ENCODE peak calls at places on chromosomes 13 and 19, in five cellular contexts. L is pancreas; C is CD8-positive, alpha-beta T cell; H is astrocyte; B is transverse colon. J is an unnamed sample.

GRCh38 chr13:30576528-30576927 is 41.2 kb upstream of the USPL1 start:
- DNase-seq in B (peak), C (peak), L (no peak), H (peak), J (no peak)

GRCh38 chr19:56080669-56081401 is 40.3 kb downstream of the ZNF787 start:
- DNase-seq in H (peak), C (peak), B (peak), L (peak), J (peak)

GRCh38 chr19:289651-290538 is 1.3 kb downstream of the PLPP2 start:
- DNase-seq in H (peak), B (peak), C (peak), L (peak), J (no peak)

GRCh38 chr19:1283207-1283916 is 2.3 kb upstream of the EFNA2 start:
- DNase-seq in C (no peak), H (no peak), B (no peak), L (no peak), J (no peak)

GRCh38 chr13:112333756-112334543 is 42.2 kb upstream of the SPACA7 start:
- DNase-seq in C (no peak), H (no peak), B (no peak), L (no peak), J (no peak)

GRCh38 chr13:104980571-104980970 is 1554.9 kb downstream of the EFNB2 start:
- DNase-seq in L (no peak), C (no peak), H (no peak), B (no peak), J (no peak)

GRCh38 chr19:29085630-29086029 is 127.3 kb downstream of the UQCRFS1 start:
- DNase-seq in C (no peak), B (no peak), L (no peak), H (no peak), J (no peak)

GRCh38 chr19:42355896-42356295 is 30.5 kb downstream of the MEGF8 start:
- DNase-seq in L (no peak), B (no peak), C (no peak), H (no peak), J (no peak)

GRCh38 chr19:16368385-16369305 is 44.0 kb downstream of the KLF2 start:
- DNase-seq in B (no peak), C (peak), H (no peak), L (no peak), J (no peak)

GRCh38 chr13:33284916-33285315 is 639 bp downstream of the STARD13 start:
- DNase-seq in H (peak), L (no peak), C (no peak), B (no peak), J (no peak)

GRCh38 chr19:55253842-55254624 is 4.8 kb downstream of the PPP6R1 start:
- DNase-seq in B (peak), C (peak), H (no peak), L (no peak), J (no peak)

GRCh38 chr19:55590621-55591020 is 8.7 kb downstream of the FIZ1 start:
- DNase-seq in C (no peak), B (no peak), L (no peak), H (no peak), J (no peak)

GRCh38 chr13:95099541-95099940 is 201.7 kb downstream of the ABCC4 start:
- DNase-seq in C (no peak), B (no peak), L (no peak), H (peak), J (no peak)

GRCh38 chr19:57708641-57709354 is at the start of gene ZNF154:
- DNase-seq in B (peak), C (peak), H (peak), L (peak), J (peak)

GRCh38 chr19:11332822-11333221 is 6.6 kb downstream of the RAB3D start:
- DNase-seq in C (no peak), H (no peak), B (no peak), L (no peak), J (no peak)

GRCh38 chr13:96984061-96984508 is 10.2 kb downstream of the OXGR1 start:
- DNase-seq in C (no peak), H (no peak), B (peak), L (peak), J (peak)

GRCh38 chr19:36547001-36547732 is 19.1 kb upstream of the ZNF260 start:
- DNase-seq in B (no peak), H (peak), C (no peak), L (no peak), J (no peak)

GRCh38 chr19:18879579-18880373 is 16.2 kb downstream of the CERS1 start:
- DNase-seq in L (no peak), B (peak), H (no peak), C (no peak), J (no peak)

GRCh38 chr19:38535212-38535611 is 82.5 kb downstream of the MAP4K1 start:
- DNase-seq in C (no peak), B (no peak), L (no peak), H (no peak), J (no peak)

GRCh38 chr19:14139944-14140343 is 3.6 kb upstream of the ASF1B start:
- DNase-seq in H (no peak), B (no peak), L (no peak), C (no peak), J (no peak)

GRCh38 chr13:49395416-49396277 is 48.2 kb downstream of the CAB39L start:
- DNase-seq in B (no peak), L (no peak), C (no peak), H (no peak), J (no peak)
- H3K27ac ChIP-seq in B (peak), L (no peak), C (no peak), H (no peak), J (no peak)

GRCh38 chr19:9945319-9945966 is 9.1 kb upstream of the OLFM2 start:
- DNase-seq in H (peak), B (peak), C (no peak), L (no peak), J (peak)
- TF ChIP-seq CTCF in H (peak), B (no peak), C (no peak), L (no peak), J (no peak)

GRCh38 chr19:45340899-45341453 is 426 bp downstream of the KLC3 start:
- DNase-seq in C (no peak), H (no peak), L (no peak), B (no peak), J (no peak)
- H3K4me3 ChIP-seq in C (peak), H (no peak), L (peak), B (no peak), J (no peak)

DNA sequence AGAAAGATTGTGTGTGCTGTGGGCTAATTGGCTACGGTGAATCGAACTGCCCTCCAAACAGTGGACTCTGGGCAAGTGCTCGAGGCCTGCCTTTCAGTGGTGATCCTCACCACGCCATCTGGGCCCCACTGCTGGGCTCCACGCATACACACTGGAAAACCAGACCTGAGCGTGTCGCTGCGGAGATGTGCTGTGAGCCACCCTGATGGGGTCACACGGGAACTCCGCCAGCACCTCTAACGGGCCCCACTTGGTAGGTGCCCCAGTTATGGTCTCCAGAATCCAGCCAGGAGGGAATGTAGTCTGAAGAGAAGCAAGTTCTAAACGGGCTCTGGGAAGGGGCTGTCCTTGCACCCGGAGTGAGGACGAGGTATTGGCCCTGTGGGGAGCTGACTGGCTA is 39.3 kb downstream of the C13orf46 start:
- DNase-seq in C (no peak), H (no peak), B (peak), L (peak), J (no peak)
- H3K27ac ChIP-seq in C (no peak), H (no peak), B (no peak), L (no peak), J (no peak)

GRCh38 chr19:33558846-33559245 is 37.3 kb upstream of the PEPD start:
- DNase-seq in H (no peak), B (no peak), C (no peak), L (peak), J (no peak)

GRCh38 chr19:33554821-33555220 is 33.2 kb upstream of the PEPD start:
- DNase-seq in C (no peak), B (no peak), L (peak), H (no peak), J (no peak)

GRCh38 chr19:33559996-33560395 is 38.4 kb upstream of the PEPD start:
- DNase-seq in H (no peak), B (no peak), L (no peak), C (no peak), J (no peak)

GRCh38 chr19:33556261-33556660 is 34.7 kb upstream of the PEPD start:
- DNase-seq in H (no peak), C (no peak), B (no peak), L (peak), J (no peak)

GRCh38 chr19:33557720-33558119 is 36.1 kb upstream of the PEPD start:
- DNase-seq in B (no peak), L (no peak), H (no peak), C (no peak), J (no peak)
- TF ChIP-seq CTCF in B (no peak), L (no peak), H (no peak), C (no peak), J (no peak)

DNA sequence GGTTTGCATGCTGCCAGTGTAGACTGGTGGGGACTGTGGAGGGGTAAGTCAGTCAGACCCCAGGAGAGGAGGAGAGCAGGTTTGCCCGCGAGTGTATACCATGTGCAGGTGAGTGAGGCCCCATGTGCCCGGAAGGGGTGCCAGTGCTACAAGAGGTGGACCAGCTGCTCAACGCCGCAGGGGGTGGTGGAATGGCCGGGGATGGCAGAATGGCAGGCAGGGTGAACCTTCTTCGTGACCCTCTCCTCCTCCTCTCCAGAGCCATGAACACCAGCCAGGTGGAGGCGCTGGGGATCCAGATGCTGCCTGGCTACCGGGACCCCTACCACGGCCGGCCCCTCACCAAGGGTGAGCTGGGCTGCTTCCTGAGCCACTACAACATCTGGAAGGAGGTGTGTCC is 22.2 kb downstream of the COLGALT1 start:
- DNase-seq in L (no peak), B (no peak), H (no peak), C (no peak), J (no peak)
- H3K4me3 ChIP-seq in L (no peak), B (no peak), H (no peak), C (no peak), J (no peak)

GRCh38 chr19:45715139-45715538 is 15.6 kb downstream of the FBXO46 start:
- DNase-seq in L (no peak), B (no peak), C (no peak), H (no peak), J (no peak)
- H3K27ac ChIP-seq in L (no peak), B (no peak), C (no peak), H (no peak), J (no peak)

GRCh38 chr13:40809471-40809870 is 20.1 kb downstream of the SLC25A15 start:
- DNase-seq in H (no peak), B (no peak), L (no peak), C (no peak), J (no peak)

GRCh38 chr13:40814803-40815202 is 25.4 kb downstream of the SLC25A15 start:
- DNase-seq in H (no peak), B (no peak), L (no peak), C (no peak), J (no peak)

GRCh38 chr13:40812102-40812501 is 22.7 kb downstream of the SLC25A15 start:
- DNase-seq in B (no peak), H (no peak), C (no peak), L (no peak), J (no peak)

GRCh38 chr13:40812724-40813445 is 23.5 kb downstream of the SLC25A15 start:
- DNase-seq in B (no peak), C (no peak), H (peak), L (no peak), J (no peak)

DNA sequence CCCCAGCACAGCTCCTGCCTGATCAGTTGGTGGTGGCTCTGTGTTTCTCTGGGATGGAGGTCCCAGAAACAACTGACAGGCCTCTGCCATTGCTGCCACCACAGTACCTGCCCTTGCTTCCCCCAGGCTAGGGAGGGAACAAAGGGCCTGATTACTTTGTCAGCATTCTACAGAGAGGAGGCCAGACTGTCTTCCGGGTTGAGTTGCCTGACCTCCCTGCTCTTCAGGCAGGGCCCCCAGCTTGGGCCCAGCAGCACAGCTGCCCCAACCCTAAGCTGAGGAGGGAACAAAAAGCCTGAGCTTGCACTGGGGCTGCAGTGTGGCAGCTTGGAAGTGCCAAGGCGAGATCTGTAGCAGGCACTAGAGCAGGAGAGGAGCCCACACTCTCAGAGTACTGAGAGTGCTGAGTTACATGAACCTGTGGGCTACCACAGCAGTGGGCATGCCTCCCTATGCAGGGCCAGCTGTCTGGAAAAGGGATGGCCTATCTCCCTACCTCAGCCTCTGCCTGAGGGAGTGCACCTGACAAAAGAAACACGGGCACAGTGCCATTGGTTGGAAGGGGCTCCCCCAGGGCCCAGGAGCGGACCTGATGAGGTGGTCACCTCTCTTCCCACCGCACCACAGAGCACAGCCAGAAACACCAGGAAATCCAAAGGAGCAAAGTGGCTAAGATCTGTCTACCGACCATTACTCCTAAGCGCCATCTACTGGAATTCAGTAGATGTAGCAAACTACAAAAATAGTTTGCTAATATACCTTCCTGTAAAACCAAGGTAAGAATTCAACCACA is 24.4 kb downstream of the SLC25A15 start:
- DNase-seq in C (no peak), B (no peak), H (no peak), L (no peak), J (no peak)
- TF ChIP-seq CTCF in C (no peak), B (peak), H (peak), L (no peak), J (no peak)

DNA sequence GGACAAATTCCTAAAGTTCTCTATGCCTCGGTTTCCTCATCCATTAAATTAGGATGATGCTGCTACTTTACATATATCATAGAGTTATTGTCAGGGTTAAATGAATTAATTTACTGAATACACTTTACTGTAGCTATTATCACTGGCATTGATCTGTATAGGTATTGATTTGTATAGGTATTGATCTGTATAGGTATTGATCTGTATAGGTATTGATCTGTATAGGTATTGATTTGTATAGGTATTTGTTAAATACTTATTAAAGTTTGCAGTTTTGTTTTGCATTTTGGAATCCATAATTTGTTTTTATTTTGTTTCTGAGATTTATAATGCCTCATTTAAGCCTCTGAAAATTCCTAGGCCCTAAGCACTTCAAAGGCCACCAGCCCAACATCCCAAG is 2.4 kb upstream of the PPP2R1A start:
- DNase-seq in H (no peak), B (no peak), L (no peak), C (no peak), J (no peak)
- H3K4me3 ChIP-seq in H (no peak), B (no peak), L (no peak), C (no peak), J (no peak)

GRCh38 chr13:41459754-41460111 is 2.4 kb downstream of the RGCC start:
- DNase-seq in C (no peak), B (no peak), L (no peak), H (no peak), J (no peak)
- H3K27ac ChIP-seq in C (peak), B (no peak), L (no peak), H (no peak), J (no peak)